ENCODE peak calls at places on chromosomes 5 and 9, in ten cellular contexts. U, H, C, A, B, W, J, Q, Z and E are unnamed samples.

GRCh38 chr5:35436441-35437057 is 181.1 kb upstream of the SPEF2 start:
- DNase-seq in J (peak), Q (no peak), A (peak), W (peak), B (no peak), H (no peak), U (no peak), Z (no peak), C (no peak), E (no peak)

GRCh38 chr9:105690742-105691141 is 3.6 kb upstream of the TMEM38B start:
- DNase-seq in H (no peak), J (no peak), Q (no peak), Z (no peak), A (no peak), B (no peak), U (no peak), W (peak), C (no peak), E (no peak)

GRCh38 chr5:155661859-155662258 is 648.3 kb downstream of the KIF4B start:
- DNase-seq in Q (no peak), B (no peak), J (no peak), H (no peak), C (no peak), Z (no peak), U (no peak), A (no peak), W (no peak), E (no peak)

GRCh38 chr5:2659071-2659470 is 92.4 kb downstream of the IRX2 start:
- DNase-seq in A (no peak), B (no peak), J (no peak), U (no peak), Q (no peak), C (no peak), Z (no peak), H (no peak), W (no peak), E (no peak)

GRCh38 chr5:143386725-143387124 is 16.8 kb downstream of the NR3C1 start:
- DNase-seq in Z (no peak), U (no peak), J (no peak), A (no peak), H (no peak), Q (no peak), W (no peak), C (no peak), B (no peak), E (no peak)

GRCh38 chr9:135040892-135041291 is 46.6 kb upstream of the OLFM1 start:
- DNase-seq in H (no peak), U (no peak), A (no peak), Z (no peak), B (no peak), C (no peak), W (no peak), J (no peak), Q (no peak), E (no peak)

GRCh38 chr5:122170630-122171029 is 41.3 kb downstream of the ZNF474 start:
- DNase-seq in U (no peak), Z (no peak), B (no peak), H (no peak), J (peak), A (no peak), W (no peak), Q (no peak), C (no peak), E (no peak)

GRCh38 chr9:4630836-4631235 is 31.3 kb upstream of the PLPP6 start:
- DNase-seq in Q (no peak), U (no peak), Z (no peak), C (no peak), J (no peak), A (no peak), B (no peak), W (no peak), H (no peak), E (no peak)

GRCh38 chr5:166722939-166723338 is 1568.5 kb upstream of the WWC1 start:
- DNase-seq in Q (no peak), H (no peak), W (no peak), U (peak), A (no peak), B (no peak), C (no peak), J (no peak), Z (peak), E (no peak)

GRCh38 chr5:132238901-132239500 is 11.3 kb upstream of the P4HA2 start:
- DNase-seq in H (no peak), C (no peak), W (no peak), B (peak), A (no peak), Q (no peak), U (no peak), Z (no peak), J (no peak), E (no peak)

GRCh38 chr9:19102181-19102630 is 498 bp downstream of the HAUS6 start:
- DNase-seq in H (peak), J (peak), W (peak), U (no peak), C (no peak), B (no peak), Q (peak), Z (no peak), A (no peak), E (peak)

GRCh38 chr5:128815201-128815600 is 150.1 kb upstream of the SLC27A6 start:
- DNase-seq in B (no peak), Z (no peak), W (no peak), U (no peak), H (no peak), C (no peak), A (no peak), J (peak), Q (no peak), E (no peak)

GRCh38 chr9:114112778-114113585 is 13.9 kb upstream of the KIF12 start:
- DNase-seq in Z (no peak), W (peak), Q (no peak), J (no peak), B (peak), H (no peak), A (no peak), U (peak), C (no peak), E (no peak)

GRCh38 chr5:141382469-141383294 is at the start of gene PCDHGA7:
- DNase-seq in W (peak), Q (no peak), J (no peak), B (no peak), A (no peak), Z (no peak), C (no peak), H (no peak), U (no peak), E (no peak)

GRCh38 chr5:89255845-89256463 is 373.0 kb upstream of the MEF2C start:
- DNase-seq in Q (no peak), J (no peak), B (no peak), W (peak), H (no peak), U (no peak), A (no peak), Z (no peak), C (no peak), E (no peak)

GRCh38 chr5:149279651-149280050 is 8.0 kb downstream of the AFAP1L1 start:
- DNase-seq in Z (no peak), Q (no peak), C (peak), B (no peak), U (no peak), A (no peak), W (no peak), H (no peak), J (no peak), E (no peak)

GRCh38 chr5:139863361-139863760 is 67.8 kb downstream of the PSD2 start:
- DNase-seq in B (no peak), Q (no peak), A (no peak), H (no peak), C (no peak), Z (no peak), W (peak), U (no peak), J (no peak), E (no peak)

GRCh38 chr9:98902925-98903324 is 40.8 kb upstream of the COL15A1 start:
- DNase-seq in Q (no peak), Z (no peak), U (no peak), W (no peak), C (no peak), A (no peak), B (no peak), H (no peak), J (no peak), E (no peak)

GRCh38 chr9:94156549-94157407 is 72.5 kb downstream of the PTPDC1 start:
- DNase-seq in C (no peak), J (no peak), H (no peak), A (no peak), Q (no peak), U (peak), B (peak), Z (no peak), W (no peak), E (no peak)

GRCh38 chr5:78845487-78845886 is 139.6 kb downstream of the ARSB start:
- DNase-seq in J (no peak), A (no peak), W (no peak), U (no peak), C (no peak), Z (no peak), B (no peak), H (no peak), Q (no peak), E (no peak)

GRCh38 chr5:82792001-82792615 is 285.1 kb downstream of the TMEM167A start:
- DNase-seq in Q (no peak), A (no peak), B (no peak), C (no peak), H (no peak), W (no peak), Z (no peak), J (no peak), U (no peak), E (no peak)